ENCODE peak calls at places on chromosomes 12 and 14, in five cellular contexts. One of them, this sample, is unnamed.

GRCh38 chr14:39050389-39050788 is 52.6 kb downstream of the SEC23A start:
- DNase-seq in RPMI7951: peak; percentile 78
- DNase-seq in CD8-positive, alpha-beta memory T cell: no peak
- DNase-seq in D341Med: no peak
- DNase-seq in AG09319: peak; percentile 44
- DNase-seq in this sample: no peak

GRCh38 chr12:41288188-41288811 is 100.2 kb downstream of the PDZRN4 start:
- DNase-seq in RPMI7951: no peak
- DNase-seq in CD8-positive, alpha-beta memory T cell: no peak
- DNase-seq in D341Med: no peak
- DNase-seq in AG09319: no peak
- DNase-seq in this sample: no peak

GRCh38 chr14:91817566-91818325 is 49.6 kb downstream of the TC2N start:
- DNase-seq in RPMI7951: no peak
- DNase-seq in CD8-positive, alpha-beta memory T cell: no peak
- DNase-seq in D341Med: no peak
- DNase-seq in AG09319: no peak
- DNase-seq in this sample: no peak

GRCh38 chr12:3214508-3215365 is 137.6 kb downstream of the TSPAN9 start:
- DNase-seq in RPMI7951: no peak
- DNase-seq in CD8-positive, alpha-beta memory T cell: no peak
- DNase-seq in D341Med: peak; percentile 68
- DNase-seq in AG09319: no peak
- DNase-seq in this sample: no peak

GRCh38 chr14:63091394-63091996 is 46.2 kb upstream of the KCNH5 start:
- DNase-seq in RPMI7951: no peak
- DNase-seq in CD8-positive, alpha-beta memory T cell: no peak
- DNase-seq in D341Med: no peak
- DNase-seq in AG09319: no peak
- DNase-seq in this sample: no peak

GRCh38 chr14:32404784-32405573 is 75.9 kb downstream of the AKAP6 start:
- DNase-seq in RPMI7951: no peak
- DNase-seq in CD8-positive, alpha-beta memory T cell: no peak
- DNase-seq in D341Med: peak; percentile 52
- DNase-seq in AG09319: no peak
- DNase-seq in this sample: no peak

GRCh38 chr12:27462151-27462694 is 15.7 kb downstream of the SMCO2 start:
- DNase-seq in RPMI7951: peak; percentile 84
- DNase-seq in CD8-positive, alpha-beta memory T cell: no peak
- DNase-seq in D341Med: no peak
- DNase-seq in AG09319: no peak
- DNase-seq in this sample: peak; percentile 18

GRCh38 chr12:123150804-123151678 is at the start of gene PITPNM2:
- DNase-seq in RPMI7951: peak; percentile 64
- DNase-seq in CD8-positive, alpha-beta memory T cell: peak; percentile 51
- DNase-seq in D341Med: peak; percentile 88
- DNase-seq in AG09319: no peak
- DNase-seq in this sample: peak; percentile 64

GRCh38 chr14:95265106-95266094 is 54.3 kb downstream of the CLMN start:
- DNase-seq in RPMI7951: peak; percentile 90
- DNase-seq in CD8-positive, alpha-beta memory T cell: no peak
- DNase-seq in D341Med: peak; percentile 79
- DNase-seq in AG09319: peak; percentile 14
- DNase-seq in this sample: peak; percentile 71

GRCh38 chr14:105850853-105851581 is 324.6 kb downstream of the TMEM121 start:
- DNase-seq in RPMI7951: no peak
- DNase-seq in CD8-positive, alpha-beta memory T cell: no peak
- DNase-seq in D341Med: peak; percentile 10
- DNase-seq in AG09319: no peak
- DNase-seq in this sample: no peak

GRCh38 chr14:34750670-34751069 is 36.3 kb upstream of the CFL2 start:
- DNase-seq in RPMI7951: no peak
- DNase-seq in CD8-positive, alpha-beta memory T cell: no peak
- DNase-seq in D341Med: no peak
- DNase-seq in AG09319: no peak
- DNase-seq in this sample: no peak

GRCh38 chr12:3313655-3314305 is 177.2 kb upstream of the PRMT8 start:
- DNase-seq in RPMI7951: peak; percentile 66
- DNase-seq in CD8-positive, alpha-beta memory T cell: no peak
- DNase-seq in D341Med: peak; percentile 82
- DNase-seq in AG09319: no peak
- DNase-seq in this sample: peak; percentile 35

GRCh38 chr14:102554835-102555819 is 37.3 kb upstream of the RCOR1 start:
- DNase-seq in RPMI7951: peak; percentile 57
- DNase-seq in CD8-positive, alpha-beta memory T cell: peak; percentile 61
- DNase-seq in D341Med: peak; percentile 37
- DNase-seq in AG09319: no peak
- DNase-seq in this sample: peak; percentile 65

GRCh38 chr12:67433393-67434175 is 164.4 kb downstream of the CAND1 start:
- DNase-seq in RPMI7951: peak; percentile 69
- DNase-seq in CD8-positive, alpha-beta memory T cell: no peak
- DNase-seq in D341Med: no peak
- DNase-seq in AG09319: no peak
- DNase-seq in this sample: no peak

GRCh38 chr14:72957213-72957612 is 30.9 kb downstream of the DCAF4 start:
- DNase-seq in RPMI7951: no peak
- DNase-seq in CD8-positive, alpha-beta memory T cell: no peak
- DNase-seq in D341Med: no peak
- DNase-seq in AG09319: no peak
- DNase-seq in this sample: no peak

GRCh38 chr14:53888535-53889386 is 67.9 kb downstream of the BMP4 start:
- DNase-seq in RPMI7951: no peak
- DNase-seq in CD8-positive, alpha-beta memory T cell: no peak
- DNase-seq in D341Med: no peak
- DNase-seq in AG09319: no peak
- DNase-seq in this sample: no peak

GRCh38 chr12:513446-513845 is 53.7 kb downstream of the B4GALNT3 start:
- DNase-seq in RPMI7951: no peak
- DNase-seq in CD8-positive, alpha-beta memory T cell: no peak
- DNase-seq in D341Med: no peak
- DNase-seq in AG09319: no peak
- DNase-seq in this sample: no peak

GRCh38 chr12:87290505-87290904 is 738.7 kb downstream of the C12orf50 start:
- DNase-seq in RPMI7951: no peak
- DNase-seq in CD8-positive, alpha-beta memory T cell: no peak
- DNase-seq in D341Med: no peak
- DNase-seq in AG09319: no peak
- DNase-seq in this sample: no peak

GRCh38 chr12:57200497-57200896 is 16.1 kb upstream of the NXPH4 start:
- DNase-seq in RPMI7951: no peak
- DNase-seq in CD8-positive, alpha-beta memory T cell: no peak
- DNase-seq in D341Med: no peak
- DNase-seq in AG09319: no peak
- DNase-seq in this sample: no peak

GRCh38 chr12:96397756-96398421 is 2.4 kb downstream of the CDK17 start:
- DNase-seq in RPMI7951: no peak
- DNase-seq in CD8-positive, alpha-beta memory T cell: no peak
- DNase-seq in D341Med: no peak
- DNase-seq in AG09319: no peak
- DNase-seq in this sample: no peak

This sample was measured in activated CD8-positive, alpha-beta T cell treated with anti-CD3 and anti-CD28 coated beads for 36 hours.